ENCODE peak calls at places on chromosome 18, in nine cellular contexts. X, M, S, G, P, R, N, U and E are unnamed samples.

GRCh38 chr18:75127143-75128021 is 81.6 kb downstream of the PTGR3 start:
- DNase-seq in N (no peak), X (no peak), U (no peak), G (no peak), S (no peak), M (no peak), R (peak), P (no peak), E (peak)

GRCh38 chr18:25144835-25145234 is 207.1 kb downstream of the ZNF521 start:
- DNase-seq in P (peak), R (no peak), S (no peak), X (peak), G (no peak), N (no peak), U (no peak), M (peak), E (no peak)

GRCh38 chr18:6747646-6748045 is 18.1 kb downstream of the ARHGAP28 start:
- DNase-seq in X (peak), R (no peak), U (peak), P (peak), M (no peak), N (no peak), S (no peak), G (no peak), E (no peak)

GRCh38 chr18:59900222-59901128 is 679 bp downstream of the PMAIP1 start:
- DNase-seq in X (peak), R (no peak), U (peak), S (peak), M (no peak), G (no peak), N (peak), P (peak), E (no peak)

GRCh38 chr18:69220529-69220928 is 180.2 kb upstream of the DOK6 start:
- DNase-seq in G (no peak), U (no peak), R (no peak), M (no peak), N (no peak), P (no peak), X (no peak), S (no peak), E (no peak)

GRCh38 chr18:63253428-63254372 is 65.9 kb downstream of the BCL2 start:
- DNase-seq in G (no peak), M (no peak), N (no peak), R (no peak), P (peak), S (no peak), X (peak), U (no peak), E (no peak)

GRCh38 chr18:11500153-11501122 is 109.0 kb upstream of the SLC35G4 start:
- DNase-seq in S (no peak), X (peak), U (no peak), G (no peak), M (no peak), N (no peak), P (peak), R (no peak), E (no peak)

GRCh38 chr18:34999734-35000397 is 41.3 kb upstream of the MAPRE2 start:
- DNase-seq in M (no peak), X (no peak), S (peak), G (no peak), R (no peak), U (no peak), N (peak), P (no peak), E (no peak)

GRCh38 chr18:47779381-47779780 is 151.1 kb downstream of the SMAD2 start:
- DNase-seq in M (no peak), G (no peak), S (no peak), U (no peak), X (no peak), P (no peak), N (no peak), R (no peak), E (no peak)

GRCh38 chr18:38579764-38580163 is 1014.2 kb upstream of the CELF4 start:
- DNase-seq in P (no peak), R (no peak), X (no peak), G (no peak), S (no peak), N (no peak), M (no peak), U (no peak), E (no peak)

GRCh38 chr18:75489493-75490190 is 62.1 kb upstream of the SMIM21 start:
- DNase-seq in M (peak), S (no peak), U (no peak), R (no peak), G (no peak), N (no peak), P (peak), X (peak), E (no peak)

GRCh38 chr18:10062292-10062940 is 148.6 kb downstream of the VAPA start:
- DNase-seq in U (no peak), S (no peak), R (no peak), X (peak), M (no peak), P (peak), G (no peak), N (no peak), E (peak)

GRCh38 chr18:62964432-62964831 is 249.1 kb downstream of the PHLPP1 start:
- DNase-seq in G (no peak), N (no peak), U (no peak), P (no peak), M (no peak), S (no peak), R (no peak), X (no peak), E (no peak)

GRCh38 chr18:63681449-63682381 is 20.0 kb upstream of the SERPINB3 start:
- DNase-seq in N (no peak), P (no peak), R (no peak), G (no peak), S (no peak), U (no peak), X (no peak), M (no peak), E (no peak)

GRCh38 chr18:9712606-9713005 is 4.5 kb downstream of the RAB31 start:
- DNase-seq in R (peak), X (no peak), G (no peak), U (no peak), N (no peak), M (no peak), P (no peak), S (no peak), E (no peak)

GRCh38 chr18:37019157-37019571 is 190.2 kb downstream of the KIAA1328 start:
- DNase-seq in N (no peak), X (peak), G (no peak), P (peak), M (no peak), S (peak), U (peak), R (no peak), E (no peak)

GRCh38 chr18:54284967-54285785 is 15.9 kb downstream of the POLI start:
- DNase-seq in P (peak), G (no peak), N (no peak), X (peak), M (no peak), U (peak), R (no peak), S (no peak), E (no peak)

GRCh38 chr18:24534271-24534670 is 73.8 kb downstream of the HRH4 start:
- DNase-seq in G (no peak), M (no peak), S (no peak), P (no peak), N (no peak), R (no peak), U (no peak), X (no peak), E (no peak)

GRCh38 chr18:37322497-37323035 is 243.0 kb downstream of the CELF4 start:
- DNase-seq in P (peak), X (peak), M (peak), S (peak), U (peak), G (no peak), N (peak), R (no peak), E (no peak)

GRCh38 chr18:42338683-42339082 is 383.6 kb downstream of the PIK3C3 start:
- DNase-seq in M (no peak), X (no peak), R (no peak), N (no peak), S (no peak), G (no peak), P (no peak), U (no peak), E (no peak)

GRCh38 chr18:79335833-79336360 is 59.8 kb upstream of the NFATC1 start:
- DNase-seq in M (no peak), N (no peak), R (no peak), P (no peak), X (no peak), S (no peak), U (no peak), G (no peak), E (no peak)

GRCh38 chr18:79332601-79333000 is 63.1 kb upstream of the NFATC1 start:
- DNase-seq in R (no peak), S (no peak), P (no peak), G (no peak), X (no peak), U (no peak), M (no peak), N (no peak), E (no peak)

GRCh38 chr18:79334496-79335233 is 61.1 kb upstream of the NFATC1 start:
- DNase-seq in M (no peak), P (no peak), G (no peak), X (no peak), N (no peak), R (no peak), S (no peak), U (no peak), E (no peak)

GRCh38 chr18:79329786-79330185 is 65.9 kb upstream of the NFATC1 start:
- DNase-seq in S (no peak), M (no peak), G (no peak), P (no peak), U (no peak), N (no peak), R (no peak), X (no peak), E (no peak)

DNA sequence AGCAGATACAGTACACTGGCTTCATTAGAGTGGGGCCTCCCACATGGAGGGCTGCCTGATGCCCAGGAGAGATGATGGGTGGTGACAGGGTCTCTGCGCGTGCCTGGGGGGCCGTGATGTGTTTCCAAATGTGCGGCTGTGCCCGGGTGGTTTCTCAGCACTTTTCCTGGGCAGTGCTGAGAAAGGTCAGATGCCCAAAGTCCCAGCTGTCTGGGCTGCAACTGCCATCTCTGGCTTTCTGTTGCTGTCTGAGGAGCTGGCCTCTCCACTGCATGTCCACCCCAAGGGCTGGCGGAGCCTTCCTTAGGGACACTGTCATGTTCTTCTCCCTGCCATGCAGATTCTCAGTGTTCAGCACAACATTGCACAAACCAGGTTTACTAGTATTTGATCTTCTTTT is 62.7 kb upstream of the NFATC1 start:
- DNase-seq in S (no peak), U (no peak), G (no peak), N (no peak), R (no peak), M (no peak), X (no peak), P (no peak), E (no peak)
- TF ChIP-seq CTCF in S (no peak), U (no peak), G (no peak), N (no peak), R (no peak), M (no peak), X (no peak), P (no peak), E (no peak)

GRCh38 chr18:13112982-13113381 is 105.6 kb upstream of the LDLRAD4 start:
- DNase-seq in N (peak), M (peak), U (peak), P (peak), R (no peak), S (peak), G (no peak), X (peak), E (no peak)
- TF ChIP-seq CTCF in N (no peak), M (no peak), U (peak), P (peak), R (no peak), S (peak), G (no peak), X (peak), E (no peak)

DNA sequence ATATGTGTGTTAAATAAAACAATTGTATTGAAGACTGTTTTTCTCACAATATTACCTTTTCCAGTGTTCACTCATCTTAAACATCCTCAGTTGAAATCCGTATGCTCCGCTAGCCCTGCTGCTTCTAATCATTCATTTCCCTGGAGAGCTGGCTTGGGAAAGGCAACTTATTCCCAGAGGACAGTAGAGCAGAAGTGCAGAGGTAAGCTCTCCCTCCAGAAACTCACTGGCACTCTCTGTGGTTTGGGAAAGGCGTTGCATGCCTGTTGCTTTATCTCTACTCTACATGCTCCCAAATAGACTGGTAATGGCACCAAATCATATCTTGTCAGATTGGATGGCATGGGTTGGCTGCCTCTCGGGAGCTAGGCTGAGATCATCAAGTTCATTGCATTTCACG is 117.1 kb upstream of the BOD1L2 start:
- DNase-seq in G (no peak), S (peak), M (no peak), U (no peak), X (no peak), N (no peak), P (no peak), R (no peak), E (no peak)
- TF ChIP-seq CTCF in G (no peak), S (peak), M (no peak), U (no peak), X (peak), N (no peak), P (no peak), R (no peak), E (no peak)

GRCh38 chr18:8705941-8706544 is 687 bp downstream of the MTCL1 start:
- DNase-seq in N (peak), S (peak), X (no peak), R (peak), P (no peak), M (peak), G (no peak), U (peak), E (no peak)

GRCh38 chr18:8707946-8708345 is 2.6 kb downstream of the MTCL1 start:
- DNase-seq in P (no peak), M (no peak), X (no peak), R (no peak), G (no peak), S (no peak), U (no peak), N (no peak), E (no peak)

GRCh38 chr18:8708670-8709069 is 3.3 kb downstream of the MTCL1 start:
- DNase-seq in N (no peak), P (no peak), G (no peak), M (no peak), R (no peak), U (no peak), X (no peak), S (no peak), E (no peak)

GRCh38 chr18:8706545-8706980 is 1.2 kb downstream of the MTCL1 start:
- DNase-seq in U (no peak), G (no peak), S (peak), M (peak), X (no peak), N (no peak), P (peak), R (no peak), E (no peak)

DNA sequence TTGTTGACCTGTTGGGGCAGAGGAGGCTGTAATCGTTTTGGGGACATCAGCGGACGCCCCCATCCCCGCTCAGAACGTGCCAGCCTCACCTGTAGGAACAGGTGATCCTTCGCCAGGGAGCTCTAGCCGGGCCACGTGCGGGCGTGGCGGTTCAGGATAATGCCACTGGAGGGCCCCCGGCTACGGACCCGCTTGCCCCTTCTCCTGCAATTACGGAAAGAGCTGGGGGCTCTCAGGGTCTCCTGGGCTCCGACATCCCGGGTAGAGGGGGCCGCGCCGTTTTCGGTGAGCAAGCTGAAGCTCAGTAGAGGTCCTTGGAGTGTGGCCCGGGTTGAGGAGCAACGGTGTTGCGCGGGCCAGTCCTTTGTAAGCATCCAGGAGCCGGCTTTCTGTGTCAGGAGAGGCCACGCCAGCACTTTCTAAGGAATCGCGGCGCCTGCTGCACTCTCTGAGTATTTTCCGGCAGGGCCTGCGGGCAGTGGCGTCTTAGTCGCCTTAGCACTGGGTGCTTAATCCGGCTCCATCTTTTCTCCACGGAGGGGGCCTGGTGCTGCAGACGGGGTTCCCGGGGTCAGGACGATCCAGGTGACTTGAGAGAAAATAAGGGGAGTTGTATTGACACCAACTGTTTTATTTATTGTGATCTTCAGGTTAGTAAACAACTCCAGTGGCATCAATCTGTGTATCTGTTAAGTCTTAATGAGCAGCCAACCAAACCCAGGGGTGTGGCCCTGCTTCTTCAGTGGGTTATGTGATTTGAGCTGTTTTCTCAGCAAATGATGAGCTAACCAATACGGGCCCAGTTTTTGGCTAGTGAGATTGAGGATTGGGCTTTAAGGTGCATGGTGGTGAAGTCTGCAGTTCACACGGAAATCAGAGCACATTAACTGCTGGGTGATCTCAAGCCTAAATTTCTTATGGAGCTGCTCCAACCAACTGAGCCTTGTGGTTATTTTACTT is 1.9 kb downstream of the MTCL1 start:
- DNase-seq in X (peak), R (peak), G (no peak), P (peak), M (peak), S (peak), N (peak), U (peak), E (peak)
- TF ChIP-seq CTCF in X (peak), R (no peak), G (no peak), P (peak), M (no peak), S (peak), N (no peak), U (peak), E (no peak)

DNA sequence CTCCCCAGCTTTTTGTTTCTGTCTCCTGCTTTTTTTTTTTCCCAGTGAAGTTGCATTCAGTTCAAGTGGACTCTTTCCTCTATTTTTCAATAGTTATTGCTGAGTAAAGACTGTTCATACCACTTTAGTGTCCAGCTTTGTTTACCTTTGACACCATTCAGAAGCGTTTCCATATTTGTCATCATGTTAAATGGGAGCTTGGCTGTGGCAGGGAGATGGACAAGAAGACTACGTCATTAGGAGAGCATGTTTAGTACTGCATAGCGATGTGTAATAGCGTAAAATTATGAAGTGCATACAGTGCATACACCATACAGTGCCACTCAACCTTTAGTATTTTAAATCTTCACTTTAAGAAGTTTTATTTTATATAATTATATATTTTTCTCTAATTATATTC is 655.9 kb downstream of the DCC start:
- DNase-seq in R (no peak), N (no peak), X (no peak), G (no peak), S (no peak), P (no peak), M (no peak), U (no peak), E (no peak)
- TF ChIP-seq CTCF in R (no peak), N (no peak), X (no peak), G (no peak), S (no peak), P (no peak), M (no peak), U (no peak), E (no peak)

DNA sequence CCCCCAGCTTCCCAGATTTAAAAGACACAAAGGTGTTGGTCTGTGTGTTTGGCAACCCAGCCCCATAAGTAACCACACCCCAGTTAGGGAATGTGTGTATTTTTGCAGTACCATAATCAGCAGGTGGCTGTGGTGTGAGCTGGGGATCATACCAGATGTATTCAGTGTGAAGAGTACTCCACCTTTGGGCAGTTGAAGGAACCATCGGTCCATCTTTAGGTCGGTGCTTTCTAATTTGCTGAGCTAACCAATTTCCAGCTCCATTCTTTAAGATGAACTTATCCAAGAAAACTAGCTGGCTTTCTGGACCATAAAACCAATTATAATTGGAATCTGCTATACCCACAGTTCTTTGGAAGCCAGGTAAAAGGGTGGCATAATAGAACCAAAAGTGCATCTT is 3.2 kb downstream of the DSEL start:
- DNase-seq in R (no peak), N (no peak), G (no peak), S (peak), X (peak), U (no peak), M (no peak), P (no peak), E (no peak)
- TF ChIP-seq CTCF in R (no peak), N (no peak), G (no peak), S (peak), X (no peak), U (no peak), M (no peak), P (peak), E (no peak)

GRCh38 chr18:40415224-40415791 is 1539.7 kb upstream of the PIK3C3 start:
- DNase-seq in P (no peak), R (no peak), G (no peak), S (no peak), U (no peak), N (no peak), M (no peak), X (no peak), E (no peak)
- TF ChIP-seq CTCF in P (no peak), R (no peak), G (no peak), S (no peak), U (no peak), N (no peak), M (no peak), X (no peak), E (no peak)